ENCODE peak calls at places on chromosomes 2 and 18, in seven cellular contexts. One of them, this sample, is unnamed.
A peak's percentile ranks its signal among the peaks of the same experiment; 100 is the strongest.

GRCh38 chr18:11310476-11311086 is 161.2 kb upstream of the PIEZO2 start:
- DNase-seq in GM23338: peak; percentile 76
- DNase-seq in GM23248: peak; percentile 61
- DNase-seq in hepatocyte: peak; percentile 68
- DNase-seq in neural progenitor cell: peak; percentile 67
- DNase-seq in PC-3: peak; percentile 58
- DNase-seq in MM.1S: peak; percentile 74
- DNase-seq in this sample: peak; percentile 22

GRCh38 chr2:231611273-231612198 is 18.9 kb downstream of the TEX44 start:
- DNase-seq in GM23338: peak; percentile 89
- DNase-seq in GM23248: peak; percentile 96
- DNase-seq in hepatocyte: peak; percentile 80
- DNase-seq in neural progenitor cell: peak; percentile 66
- DNase-seq in PC-3: peak; percentile 88
- DNase-seq in MM.1S: no peak
- DNase-seq in this sample: peak; percentile 84

GRCh38 chr2:222882484-222882928 is 21.7 kb downstream of the ACSL3 start:
- DNase-seq in GM23338: no peak
- DNase-seq in GM23248: no peak
- DNase-seq in hepatocyte: no peak
- DNase-seq in neural progenitor cell: no peak
- DNase-seq in PC-3: peak; percentile 83
- DNase-seq in MM.1S: no peak
- DNase-seq in this sample: no peak

GRCh38 chr2:21118302-21118920 is 5.4 kb upstream of the TDRD15 start:
- DNase-seq in GM23338: peak; percentile 56
- DNase-seq in GM23248: peak; percentile 34
- DNase-seq in hepatocyte: peak; percentile 49
- DNase-seq in neural progenitor cell: peak; percentile 56
- DNase-seq in PC-3: peak; percentile 34
- DNase-seq in MM.1S: peak; percentile 59
- DNase-seq in this sample: peak; percentile 26

GRCh38 chr2:23939054-23939436 is 1.2 kb upstream of the UBXN2A start:
- DNase-seq in GM23338: no peak
- DNase-seq in GM23248: peak; percentile 48
- DNase-seq in hepatocyte: no peak
- DNase-seq in neural progenitor cell: no peak
- DNase-seq in PC-3: no peak
- DNase-seq in MM.1S: no peak
- DNase-seq in this sample: no peak

GRCh38 chr2:230205034-230205433 is 14.8 kb downstream of the SP110 start:
- DNase-seq in GM23338: no peak
- DNase-seq in GM23248: no peak
- DNase-seq in hepatocyte: no peak
- DNase-seq in neural progenitor cell: no peak
- DNase-seq in PC-3: no peak
- DNase-seq in MM.1S: no peak
- DNase-seq in this sample: no peak

GRCh38 chr2:178234648-178235047 is 40.3 kb downstream of the OSBPL6 start:
- DNase-seq in GM23338: no peak
- DNase-seq in GM23248: peak; percentile 72
- DNase-seq in hepatocyte: no peak
- DNase-seq in neural progenitor cell: no peak
- DNase-seq in PC-3: no peak
- DNase-seq in MM.1S: no peak
- DNase-seq in this sample: no peak

GRCh38 chr2:8535821-8536685 is 145.8 kb upstream of the ID2 start:
- DNase-seq in GM23338: no peak
- DNase-seq in GM23248: peak; percentile 54
- DNase-seq in hepatocyte: no peak
- DNase-seq in neural progenitor cell: no peak
- DNase-seq in PC-3: no peak
- DNase-seq in MM.1S: no peak
- DNase-seq in this sample: no peak

GRCh38 chr2:161243873-161244272 is 64.4 kb upstream of the PSMD14 start:
- DNase-seq in GM23338: peak; percentile 40
- DNase-seq in GM23248: no peak
- DNase-seq in hepatocyte: no peak
- DNase-seq in neural progenitor cell: no peak
- DNase-seq in PC-3: no peak
- DNase-seq in MM.1S: no peak
- DNase-seq in this sample: no peak

GRCh38 chr2:43005975-43006833 is 213.8 kb upstream of the HAAO start:
- DNase-seq in GM23338: no peak
- DNase-seq in GM23248: no peak
- DNase-seq in hepatocyte: no peak
- DNase-seq in neural progenitor cell: no peak
- DNase-seq in PC-3: no peak
- DNase-seq in MM.1S: no peak
- DNase-seq in this sample: no peak

GRCh38 chr18:50075772-50076171 is 119.2 kb downstream of the MYO5B start:
- DNase-seq in GM23338: no peak
- DNase-seq in GM23248: no peak
- DNase-seq in hepatocyte: peak; percentile 23
- DNase-seq in neural progenitor cell: no peak
- DNase-seq in PC-3: no peak
- DNase-seq in MM.1S: no peak
- DNase-seq in this sample: no peak

GRCh38 chr2:132438650-132439030 is 22.0 kb downstream of the GPR39 start:
- DNase-seq in GM23338: no peak
- DNase-seq in GM23248: peak; percentile 95
- DNase-seq in hepatocyte: no peak
- DNase-seq in neural progenitor cell: no peak
- DNase-seq in PC-3: peak; percentile 99
- DNase-seq in MM.1S: no peak
- DNase-seq in this sample: peak; percentile 78

GRCh38 chr2:136004920-136005319 is 19.5 kb upstream of the DARS1 start:
- DNase-seq in GM23338: no peak
- DNase-seq in GM23248: no peak
- DNase-seq in hepatocyte: no peak
- DNase-seq in neural progenitor cell: no peak
- DNase-seq in PC-3: no peak
- DNase-seq in MM.1S: no peak
- DNase-seq in this sample: no peak

GRCh38 chr2:136008205-136008865 is 22.9 kb upstream of the DARS1 start:
- DNase-seq in GM23338: no peak
- DNase-seq in GM23248: no peak
- DNase-seq in hepatocyte: no peak
- DNase-seq in neural progenitor cell: no peak
- DNase-seq in PC-3: no peak
- DNase-seq in MM.1S: no peak
- DNase-seq in this sample: no peak

GRCh38 chr2:136001147-136001546 is 15.7 kb upstream of the DARS1 start:
- DNase-seq in GM23338: no peak
- DNase-seq in GM23248: no peak
- DNase-seq in hepatocyte: no peak
- DNase-seq in neural progenitor cell: no peak
- DNase-seq in PC-3: no peak
- DNase-seq in MM.1S: no peak
- DNase-seq in this sample: no peak

GRCh38 chr2:136006658-136007057 is 21.2 kb upstream of the DARS1 start:
- DNase-seq in GM23338: peak; percentile 54
- DNase-seq in GM23248: peak; percentile 12
- DNase-seq in hepatocyte: no peak
- DNase-seq in neural progenitor cell: no peak
- DNase-seq in PC-3: peak; percentile 23
- DNase-seq in MM.1S: no peak
- DNase-seq in this sample: no peak

DNA sequence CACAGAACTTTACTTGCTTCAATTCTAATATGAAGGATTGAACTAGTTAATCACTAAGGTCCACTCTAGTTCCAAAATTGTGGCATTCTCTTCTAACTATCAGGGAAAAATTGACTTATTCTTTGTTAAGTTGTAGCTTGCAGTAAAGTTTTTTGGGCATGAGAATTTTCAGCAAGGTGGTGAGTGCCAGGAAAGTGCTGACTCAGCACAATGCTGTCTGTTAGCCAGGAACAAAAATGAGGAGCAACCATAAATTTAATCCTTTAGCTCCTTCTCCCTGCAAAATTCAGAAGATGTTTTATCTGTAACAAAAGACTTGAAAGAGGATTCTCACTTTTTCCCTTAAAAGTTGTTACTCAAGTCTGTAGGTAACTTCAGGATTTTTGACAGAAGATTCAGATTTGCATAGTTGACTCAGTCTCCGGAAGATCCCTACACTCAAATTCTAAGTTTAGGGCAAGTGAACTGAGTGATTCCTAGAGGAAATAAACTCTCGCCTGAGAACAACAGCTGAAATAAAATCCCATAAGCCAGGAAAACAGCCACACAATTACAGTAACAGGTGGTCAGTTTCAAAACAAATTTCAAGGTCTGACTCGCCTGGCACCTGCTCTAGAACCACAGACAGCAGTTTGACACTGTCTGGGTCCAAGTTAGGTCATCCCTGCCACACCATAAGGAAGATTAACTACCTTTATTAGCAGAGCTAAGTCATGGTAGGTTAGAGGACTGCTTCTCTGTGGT is 20.2 kb upstream of the DARS1 start:
- DNase-seq in GM23338: no peak
- DNase-seq in GM23248: no peak
- DNase-seq in hepatocyte: no peak
- DNase-seq in neural progenitor cell: no peak
- DNase-seq in PC-3: no peak
- DNase-seq in MM.1S: peak; percentile 67
- DNase-seq in this sample: no peak
- TF ChIP-seq EZH2phosphoT487 in GM23338: no peak
- TF ChIP-seq EZH2phosphoT487 in GM23248: no peak
- TF ChIP-seq EZH2phosphoT487 in hepatocyte: no peak
- TF ChIP-seq EZH2phosphoT487 in neural progenitor cell: no peak
- TF ChIP-seq EZH2phosphoT487 in PC-3: no peak
- TF ChIP-seq EZH2phosphoT487 in MM.1S: no peak
- TF ChIP-seq EZH2phosphoT487 in this sample: no peak

DNA sequence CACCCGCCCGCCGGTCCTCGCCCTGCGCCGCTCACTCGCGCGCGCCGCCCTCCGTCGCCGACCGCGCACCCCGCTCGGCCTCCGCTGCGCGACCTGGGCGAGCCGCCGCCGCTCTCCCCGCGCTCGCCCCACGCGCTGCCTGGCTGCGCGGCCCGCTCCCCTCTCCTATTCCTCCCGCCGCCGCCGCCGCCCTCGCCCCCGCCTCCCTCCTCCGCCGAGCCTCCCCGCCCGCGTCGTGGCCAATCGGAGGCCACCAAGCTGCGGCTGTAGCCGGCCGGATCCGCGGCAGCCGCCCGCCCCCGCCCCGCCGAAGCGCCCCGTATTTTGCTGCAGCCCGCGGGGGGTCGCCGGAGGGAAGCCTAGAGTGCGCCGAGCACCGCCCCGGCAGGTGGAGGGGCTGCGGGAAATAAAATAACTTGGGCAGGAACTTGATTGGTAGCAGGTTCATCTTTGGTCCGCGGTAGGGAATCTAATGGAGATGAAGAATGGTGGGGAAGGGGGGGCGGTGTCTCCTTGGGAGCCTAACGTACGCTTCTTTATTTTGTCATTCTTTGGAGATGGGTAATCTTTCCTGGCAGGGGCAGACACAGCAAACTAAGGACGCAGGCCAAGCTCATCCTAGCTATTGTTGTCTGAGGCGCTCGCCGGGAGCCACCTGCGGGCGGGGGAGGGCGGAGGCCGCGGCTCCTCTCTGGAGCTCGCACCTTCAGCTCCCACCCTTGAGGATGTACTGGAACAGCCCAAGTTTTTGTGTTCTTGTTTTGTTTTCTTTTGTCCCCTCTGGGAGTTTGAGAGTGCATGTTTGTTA is 1.1 kb upstream of the CDH2 start:
- DNase-seq in GM23338: peak; percentile 82
- DNase-seq in GM23248: peak; percentile 83
- DNase-seq in hepatocyte: peak; percentile 82
- DNase-seq in neural progenitor cell: peak; percentile 93
- DNase-seq in PC-3: peak; percentile 66
- DNase-seq in MM.1S: peak; percentile 62
- DNase-seq in this sample: no peak
- TF ChIP-seq EZH2 in GM23338: no peak
- TF ChIP-seq EZH2 in GM23248: no peak
- TF ChIP-seq EZH2 in hepatocyte: no peak
- TF ChIP-seq EZH2 in neural progenitor cell: no peak
- TF ChIP-seq EZH2 in PC-3: no peak
- TF ChIP-seq EZH2 in MM.1S: no peak
- TF ChIP-seq EZH2 in this sample: no peak

GRCh38 chr2:5442736-5443135 is 249.4 kb upstream of the SOX11 start:
- DNase-seq in GM23338: no peak
- DNase-seq in GM23248: no peak
- DNase-seq in hepatocyte: no peak
- DNase-seq in neural progenitor cell: no peak
- DNase-seq in PC-3: peak; percentile 20
- DNase-seq in MM.1S: no peak
- DNase-seq in this sample: no peak

GRCh38 chr2:5449867-5450266 is 242.3 kb upstream of the SOX11 start:
- DNase-seq in GM23338: no peak
- DNase-seq in GM23248: no peak
- DNase-seq in hepatocyte: no peak
- DNase-seq in neural progenitor cell: no peak
- DNase-seq in PC-3: no peak
- DNase-seq in MM.1S: no peak
- DNase-seq in this sample: no peak

GRCh38 chr2:5444168-5444567 is 248.0 kb upstream of the SOX11 start:
- DNase-seq in GM23338: no peak
- DNase-seq in GM23248: no peak
- DNase-seq in hepatocyte: no peak
- DNase-seq in neural progenitor cell: no peak
- DNase-seq in PC-3: no peak
- DNase-seq in MM.1S: no peak
- DNase-seq in this sample: no peak

GRCh38 chr2:5440147-5440546 is 252.0 kb upstream of the SOX11 start:
- DNase-seq in GM23338: no peak
- DNase-seq in GM23248: no peak
- DNase-seq in hepatocyte: no peak
- DNase-seq in neural progenitor cell: no peak
- DNase-seq in PC-3: no peak
- DNase-seq in MM.1S: no peak
- DNase-seq in this sample: no peak

GRCh38 chr2:5444854-5445253 is 247.3 kb upstream of the SOX11 start:
- DNase-seq in GM23338: no peak
- DNase-seq in GM23248: no peak
- DNase-seq in hepatocyte: no peak
- DNase-seq in neural progenitor cell: no peak
- DNase-seq in PC-3: no peak
- DNase-seq in MM.1S: no peak
- DNase-seq in this sample: no peak
- TF ChIP-seq EZH2phosphoT487 in GM23338: no peak
- TF ChIP-seq EZH2phosphoT487 in GM23248: no peak
- TF ChIP-seq EZH2phosphoT487 in hepatocyte: no peak
- TF ChIP-seq EZH2phosphoT487 in neural progenitor cell: no peak
- TF ChIP-seq EZH2phosphoT487 in PC-3: no peak
- TF ChIP-seq EZH2phosphoT487 in MM.1S: no peak
- TF ChIP-seq EZH2phosphoT487 in this sample: no peak

DNA sequence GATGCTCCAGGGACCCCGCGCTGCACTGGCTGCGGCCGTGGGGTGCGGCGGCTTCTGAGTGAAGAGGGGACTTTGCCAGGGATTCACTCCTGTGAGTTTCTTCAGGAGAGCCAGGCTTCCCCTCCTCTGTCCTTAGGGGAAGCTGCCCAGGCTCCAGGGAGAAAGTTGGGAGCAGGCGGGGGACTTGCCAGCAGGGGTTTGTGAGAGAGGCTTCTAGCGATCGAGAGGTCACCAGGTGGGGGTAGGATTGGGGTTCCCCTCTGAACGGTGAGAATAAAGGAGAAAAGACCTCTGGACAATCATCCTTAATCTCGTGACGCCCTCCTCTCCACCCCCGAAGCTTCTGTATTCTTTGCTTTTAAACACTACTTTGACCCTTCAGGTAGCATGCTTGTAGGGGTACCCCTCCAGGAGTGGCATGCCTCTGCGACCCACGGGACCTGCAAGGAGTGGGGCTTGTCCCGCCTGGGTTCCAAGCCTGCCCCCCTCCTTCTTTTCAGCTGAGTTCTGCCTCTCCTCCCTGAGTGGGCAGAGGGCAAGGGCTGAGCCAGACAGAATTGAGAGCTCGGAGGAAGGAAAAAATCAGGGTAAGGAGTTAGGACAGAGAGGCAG is 601 bp downstream of the PROKR1 start:
- DNase-seq in GM23338: no peak
- DNase-seq in GM23248: no peak
- DNase-seq in hepatocyte: no peak
- DNase-seq in neural progenitor cell: no peak
- DNase-seq in PC-3: no peak
- DNase-seq in MM.1S: no peak
- DNase-seq in this sample: no peak
- TF ChIP-seq EZH2 in GM23338: peak; percentile 18
- TF ChIP-seq EZH2 in GM23248: peak; percentile 71
- TF ChIP-seq EZH2 in hepatocyte: no peak
- TF ChIP-seq EZH2 in neural progenitor cell: no peak
- TF ChIP-seq EZH2 in PC-3: no peak
- TF ChIP-seq EZH2 in MM.1S: no peak
- TF ChIP-seq EZH2 in this sample: no peak